ENCODE peak calls at places on chromosomes 13 and 19, in four cellular contexts. G is CD8-positive, alpha-beta memory T cell; F is right lobe of liver; B is stomach. E is an unnamed sample.

GRCh38 chr13:35349673-35350278 is 126.7 kb downstream of the MAB21L1 start:
- DNase-seq in G (no peak), B (no peak), F (no peak), E (no peak)

GRCh38 chr19:47615714-47616113 is 6.8 kb downstream of the BICRA start:
- DNase-seq in F (no peak), B (no peak), G (no peak), E (no peak)

GRCh38 chr13:108033800-108034707 is 181.3 kb downstream of the LIG4 start:
- DNase-seq in F (no peak), B (no peak), G (no peak), E (no peak)

GRCh38 chr19:11168568-11168967 is 13.0 kb upstream of the SPC24 start:
- DNase-seq in B (no peak), G (no peak), F (no peak), E (no peak)

GRCh38 chr13:40172149-40172591 is 494.3 kb downstream of the FOXO1 start:
- DNase-seq in F (no peak), G (no peak), B (no peak), E (no peak)

GRCh38 chr13:77022341-77022740 is 4.6 kb downstream of the FBXL3 start:
- DNase-seq in G (no peak), B (no peak), F (no peak), E (no peak)

GRCh38 chr13:27147530-27148170 is 24.0 kb downstream of the USP12 start:
- DNase-seq in G (no peak), B (no peak), F (no peak), E (no peak)

GRCh38 chr19:2717638-2718541 is 3.3 kb downstream of the DIRAS1 start:
- DNase-seq in B (no peak), F (no peak), G (no peak), E (no peak)

GRCh38 chr13:111328803-111329410 is 8.5 kb downstream of the TEX29 start:
- DNase-seq in G (no peak), F (no peak), B (no peak), E (no peak)

GRCh38 chr13:22801402-22802003 is 379.3 kb upstream of the SGCG start:
- DNase-seq in F (no peak), B (no peak), G (no peak), E (no peak)

GRCh38 chr13:98496239-98496668 is 80.7 kb downstream of the STK24 start:
- DNase-seq in F (no peak), G (no peak), B (no peak), E (no peak)

GRCh38 chr13:39777527-39778061 is 122.1 kb downstream of the COG6 start:
- DNase-seq in G (peak; percentile 19), B (no peak), F (no peak), E (peak; percentile 9)

GRCh38 chr19:6854758-6855157 is 32.6 kb upstream of the ADGRE1 start:
- DNase-seq in B (no peak), F (no peak), G (no peak), E (no peak)

GRCh38 chr13:37647038-37647650 is 48.6 kb upstream of the POSTN start:
- DNase-seq in F (no peak), G (no peak), B (no peak), E (no peak)

GRCh38 chr13:80473695-80474094 is 132.8 kb upstream of the SPRY2 start:
- DNase-seq in F (peak; percentile 74), G (no peak), B (no peak), E (no peak)

GRCh38 chr13:108508263-108508662 is 121.1 kb upstream of the MYO16 start:
- DNase-seq in F (no peak), B (no peak), G (no peak), E (no peak)

GRCh38 chr13:99124695-99125334 is 75.8 kb upstream of the UBAC2 start:
- DNase-seq in G (no peak), F (no peak), B (no peak), E (no peak)

GRCh38 chr19:45595814-45596213 is 6.2 kb downstream of the GPR4 start:
- DNase-seq in B (no peak), G (no peak), F (no peak), E (no peak)

GRCh38 chr19:3586124-3586626 is 897 bp downstream of the GIPC3 start:
- DNase-seq in G (peak; percentile 55), F (no peak), B (no peak), E (no peak)

GRCh38 chr13:103187621-103188020 is 121.4 kb upstream of the SLC10A2 start:
- DNase-seq in G (no peak), B (no peak), F (no peak), E (no peak)

GRCh38 chr19:49677232-49677881 is at the start of gene PRMT1:
- DNase-seq in F (peak; percentile 68), G (no peak), B (no peak), E (peak; percentile 44)

GRCh38 chr19:49409441-49410029 is 13.7 kb downstream of the PTH2 start:
- DNase-seq in F (no peak), B (no peak), G (no peak), E (no peak)

GRCh38 chr19:29119582-29119981 is 93.4 kb downstream of the UQCRFS1 start:
- DNase-seq in F (no peak), B (no peak), G (no peak), E (no peak)

GRCh38 chr19:7456964-7457541 is 31.8 kb downstream of the PEX11G start:
- DNase-seq in G (no peak), B (no peak), F (no peak), E (no peak)

GRCh38 chr19:18587962-18588610 is 512 bp upstream of the REX1BD start:
- DNase-seq in F (no peak), B (no peak), G (no peak), E (no peak)

GRCh38 chr13:31556376-31556775 is 182.9 kb upstream of the RXFP2 start:
- DNase-seq in B (no peak), F (no peak), G (no peak), E (no peak)

GRCh38 chr13:23510979-23511735 is 59.1 kb upstream of the TNFRSF19 start:
- DNase-seq in B (no peak), F (no peak), G (no peak), E (no peak)

GRCh38 chr13:51315658-51316057 is 23.8 kb upstream of the SERPINE3 start:
- DNase-seq in G (no peak), B (no peak), F (no peak), E (no peak)

GRCh38 chr13:43364210-43365041 is 341.0 kb downstream of the DNAJC15 start:
- DNase-seq in B (no peak), G (no peak), F (no peak), E (no peak)

GRCh38 chr13:97856001-97856675 is 97.3 kb upstream of the IPO5 start:
- DNase-seq in G (no peak), B (no peak), F (no peak), E (no peak)

GRCh38 chr19:3950871-3951861 is 18.3 kb downstream of the NMRK2 start:
- DNase-seq in G (no peak), F (no peak), B (no peak), E (no peak)

GRCh38 chr19:40933025-40933424 is 51.0 kb upstream of the CYP2A7 start:
- DNase-seq in F (no peak), G (no peak), B (no peak), E (no peak)

GRCh38 chr19:41998246-41999020 is 4.4 kb upstream of the ATP1A3 start:
- DNase-seq in G (no peak), B (peak; percentile 29), F (no peak), E (peak; percentile 45)

DNA sequence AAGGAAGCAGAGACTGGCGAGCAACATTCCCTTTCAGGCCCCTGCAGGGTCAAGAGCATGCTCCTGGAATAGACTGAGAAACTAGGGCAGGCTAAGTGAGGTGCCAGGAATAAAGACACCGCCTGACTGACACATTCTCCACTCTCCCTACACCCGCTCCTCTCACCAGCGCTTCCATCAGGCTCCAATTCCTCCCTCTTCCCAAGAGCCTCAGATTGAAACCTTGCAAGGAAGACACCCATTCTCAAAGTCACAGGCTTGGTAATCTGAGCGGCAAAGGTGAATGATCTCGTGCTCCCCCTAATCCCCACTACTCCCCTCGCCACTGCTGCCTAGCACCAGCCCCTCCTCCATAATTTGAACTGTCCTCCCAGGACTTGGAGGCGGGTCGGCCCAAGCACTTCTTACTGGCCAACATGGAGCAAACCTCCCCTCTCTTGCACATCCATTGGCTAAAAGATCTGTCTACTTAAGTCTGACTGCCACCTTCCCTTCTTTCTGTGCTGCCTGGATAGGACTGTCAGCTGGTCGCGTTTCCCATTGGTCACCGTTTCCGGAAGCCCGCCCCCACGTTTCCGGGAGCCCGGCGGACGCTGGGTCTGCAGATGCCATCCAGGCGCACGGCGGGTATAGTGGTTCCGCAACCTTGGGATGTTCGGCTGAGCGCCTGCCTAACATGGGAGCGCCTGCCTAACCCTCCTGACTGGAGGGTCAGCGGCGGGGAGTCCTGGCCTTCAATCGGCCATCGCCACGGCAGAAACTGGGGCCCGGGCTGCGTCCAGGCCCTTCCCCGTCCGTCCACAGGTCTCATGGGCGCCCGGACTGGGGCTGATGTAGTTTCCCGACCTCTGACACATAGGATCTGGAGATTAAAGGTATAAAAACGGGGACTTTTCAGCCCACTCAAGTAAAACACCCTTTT is 33.6 kb downstream of the ZNF383 start:
- DNase-seq in B (peak; percentile 43), F (peak; percentile 56), G (no peak), E (no peak)
- H3K9me3 ChIP-seq in B (peaks cover 34% of the 10 kb centered on the region), F (peaks cover 4% of the 10 kb centered on the region), G (peaks cover 28% of the 10 kb centered on the region), E (no peaks in the 10 kb centered on the region)

DNA sequence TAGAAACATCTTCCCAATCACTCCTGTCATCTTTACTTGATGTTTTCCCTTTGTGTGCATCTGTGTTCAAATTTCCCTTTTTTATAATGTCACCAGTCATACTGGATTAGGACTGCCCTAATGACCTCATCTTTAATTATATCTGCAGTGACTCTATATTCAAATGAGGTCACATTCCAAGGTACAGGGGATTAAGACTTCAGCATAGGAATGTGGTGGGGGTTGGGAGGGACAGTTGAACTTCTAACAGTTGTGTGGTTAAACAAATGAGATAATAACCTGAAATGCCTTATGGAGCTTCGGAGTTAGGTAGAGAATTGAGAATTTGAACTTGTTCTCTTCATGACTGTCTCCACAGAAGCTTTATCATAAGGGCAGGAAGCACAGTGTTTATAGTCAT is 23.0 kb downstream of the PAN3 start:
- DNase-seq in G (no peak), F (no peak), B (no peak), E (no peak)
- H3K9me3 ChIP-seq in G (no peaks in the 10 kb centered on the region), F (no peaks in the 10 kb centered on the region), B (no peaks in the 10 kb centered on the region), E (no peaks in the 10 kb centered on the region)

GRCh38 chr19:57465680-57466381 is 8.9 kb upstream of the VN1R1 start:
- DNase-seq in G (no peak), F (no peak), B (no peak), E (peak; percentile 57)

GRCh38 chr19:57466489-57466888 is 9.5 kb upstream of the VN1R1 start:
- DNase-seq in B (no peak), G (no peak), F (no peak), E (no peak)
- H3K9me3 ChIP-seq in B (peaks cover 36% of the 10 kb centered on the region), G (peaks cover 29% of the 10 kb centered on the region), F (peaks cover 10% of the 10 kb centered on the region), E (no peaks in the 10 kb centered on the region)

DNA sequence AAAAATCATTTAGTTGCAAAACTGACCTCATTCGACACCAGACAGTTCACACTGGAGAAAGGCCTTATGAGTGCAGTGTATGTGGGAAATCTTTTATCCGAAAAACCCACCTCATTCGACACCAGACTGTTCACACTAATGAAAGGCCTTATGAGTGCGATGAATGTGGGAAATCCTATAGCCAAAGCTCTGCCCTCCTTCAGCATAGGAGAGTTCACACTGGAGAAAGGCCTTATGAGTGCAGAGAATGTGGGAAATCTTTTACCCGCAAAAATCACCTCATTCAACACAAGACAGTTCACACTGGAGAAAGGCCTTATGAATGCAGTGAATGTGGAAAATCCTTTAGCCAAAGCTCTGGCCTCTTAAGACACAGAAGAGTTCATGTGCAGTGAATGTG is 7.1 kb upstream of the ZNF134 start:
- DNase-seq in F (no peak), B (no peak), G (no peak), E (no peak)
- H3K9me3 ChIP-seq in F (no peaks in the 10 kb centered on the region), B (peaks cover 23% of the 10 kb centered on the region), G (peaks cover 39% of the 10 kb centered on the region), E (no peaks in the 10 kb centered on the region)